ENCODE peak calls at places on chromosome 13, in seven cellular contexts. S is osteoblast, O is AG04450, L is lower leg skin, M is mesothelial cell of epicardium, B is type B pancreatic cell, U is colonic mucosa. J is an unnamed sample.

GRCh38 chr13:83752141-83752540 is 130.1 kb downstream of the SLITRK1 start:
- DNase-seq in S (no peak), O (no peak), L (no peak), M (no peak), B (no peak), U (no peak), J (no peak)

GRCh38 chr13:30874561-30874960 is 31.5 kb upstream of the MEDAG start:
- DNase-seq in S (no peak), O (no peak), L (peak), M (no peak), B (no peak), U (no peak), J (no peak)

GRCh38 chr13:38042771-38043170 is 173.2 kb upstream of the TRPC4 start:
- DNase-seq in S (peak), O (no peak), L (no peak), M (no peak), B (no peak), U (no peak), J (no peak)

GRCh38 chr13:40169476-40169875 is 497.0 kb downstream of the FOXO1 start:
- DNase-seq in S (no peak), O (no peak), L (no peak), M (no peak), B (no peak), U (no peak), J (no peak)

GRCh38 chr13:50685491-50685890 is 158.0 kb downstream of the DLEU7 start:
- DNase-seq in S (no peak), O (no peak), L (peak), M (no peak), B (no peak), U (peak), J (no peak)

GRCh38 chr13:91232716-91233115 is 114.8 kb upstream of the MIR17HG start:
- DNase-seq in S (no peak), O (no peak), L (no peak), M (no peak), B (no peak), U (no peak), J (peak)

GRCh38 chr13:114071991-114072390 is 60.4 kb downstream of the RASA3 start:
- DNase-seq in S (peak), O (no peak), L (peak), M (no peak), B (no peak), U (no peak), J (no peak)

GRCh38 chr13:110347088-110347487 is 40.0 kb downstream of the COL4A2 start:
- DNase-seq in S (no peak), O (no peak), L (no peak), M (no peak), B (no peak), U (no peak), J (no peak)

GRCh38 chr13:41973247-41973741 is 12.4 kb upstream of the VWA8 start:
- DNase-seq in S (no peak), O (no peak), L (no peak), M (no peak), B (no peak), U (no peak), J (no peak)

GRCh38 chr13:95191821-95192220 is 109.4 kb downstream of the ABCC4 start:
- DNase-seq in S (peak), O (peak), L (peak), M (peak), B (peak), U (peak), J (no peak)

GRCh38 chr13:45327253-45327954 is 13.6 kb downstream of the TPT1 start:
- DNase-seq in S (peak), O (no peak), L (no peak), M (no peak), B (no peak), U (no peak), J (no peak)

GRCh38 chr13:49649244-49649962 is 21.1 kb downstream of the ARL11 start:
- DNase-seq in S (peak), O (no peak), L (no peak), M (no peak), B (no peak), U (no peak), J (no peak)

GRCh38 chr13:81393686-81394085 is 1052.8 kb upstream of the SPRY2 start:
- DNase-seq in S (no peak), O (no peak), L (no peak), M (no peak), B (no peak), U (peak), J (no peak)

GRCh38 chr13:108270442-108270841 is 924 bp downstream of the TNFSF13B start:
- DNase-seq in S (no peak), O (no peak), L (no peak), M (no peak), B (no peak), U (no peak), J (no peak)

DNA sequence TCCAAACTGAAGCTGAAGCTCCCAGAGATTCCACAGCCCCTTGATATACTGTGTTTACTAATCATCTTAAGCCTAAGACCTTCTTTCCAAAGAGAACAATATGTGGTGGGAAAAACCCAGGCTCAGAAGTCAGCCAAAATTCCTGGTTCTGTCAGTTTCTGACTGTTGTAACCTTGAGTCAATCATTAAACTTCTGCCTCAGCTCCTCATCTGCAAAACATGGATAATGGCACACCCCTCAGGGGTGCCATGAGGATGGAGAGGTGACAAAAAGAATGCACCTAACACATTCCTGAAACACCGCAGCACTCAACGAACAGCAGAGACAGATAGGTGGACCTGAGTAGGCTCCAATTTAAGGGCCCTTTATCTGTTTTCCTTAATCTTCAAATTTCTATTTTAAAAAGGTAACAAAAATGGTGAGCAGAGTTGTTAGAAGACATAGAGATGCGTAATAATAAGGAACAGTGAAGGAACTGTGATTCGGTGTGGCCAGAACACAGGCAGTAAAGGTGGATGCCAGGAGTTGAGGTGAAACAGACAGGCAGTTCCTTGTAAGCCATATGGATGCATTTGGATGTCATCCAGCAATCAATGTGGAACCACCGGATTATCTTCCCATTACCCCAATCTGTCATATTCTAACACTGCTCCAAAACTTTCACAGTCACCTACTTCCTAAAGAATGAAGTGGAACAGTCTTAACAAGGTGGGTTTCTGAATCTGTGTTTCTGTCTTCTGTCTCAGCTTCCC is 56.6 kb upstream of the DOCK9 start:
- DNase-seq in S (no peak), O (no peak), L (no peak), M (no peak), B (no peak), U (no peak), J (peak)
- TF ChIP-seq CTCF in S (no peak), O (no peak), L (no peak), M (no peak), B (no peak), U (no peak), J (no peak)

DNA sequence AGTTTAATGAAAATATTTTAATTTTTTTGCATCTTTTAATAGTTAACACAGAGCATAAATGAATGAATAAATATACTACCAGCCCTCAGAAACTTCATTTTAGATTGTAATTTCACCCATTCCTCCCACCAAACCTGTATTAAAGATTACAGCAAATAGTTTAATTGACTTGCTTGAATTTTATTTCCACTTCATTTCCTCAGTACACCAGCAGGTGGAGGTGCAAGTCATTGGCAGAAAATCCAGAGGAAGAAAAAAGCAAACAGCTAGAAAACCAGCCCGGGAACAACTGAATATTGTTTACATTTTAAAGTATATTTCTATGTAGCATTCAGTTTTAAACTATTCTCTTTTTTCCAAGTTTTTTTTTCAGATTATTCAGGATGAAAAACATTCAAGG is 177.8 kb downstream of the OLFM4 start:
- DNase-seq in S (no peak), O (no peak), L (no peak), M (no peak), B (no peak), U (no peak), J (no peak)
- TF ChIP-seq CTCF in S (no peak), O (peak), L (no peak), M (peak), B (peak), U (peak), J (peak)

DNA sequence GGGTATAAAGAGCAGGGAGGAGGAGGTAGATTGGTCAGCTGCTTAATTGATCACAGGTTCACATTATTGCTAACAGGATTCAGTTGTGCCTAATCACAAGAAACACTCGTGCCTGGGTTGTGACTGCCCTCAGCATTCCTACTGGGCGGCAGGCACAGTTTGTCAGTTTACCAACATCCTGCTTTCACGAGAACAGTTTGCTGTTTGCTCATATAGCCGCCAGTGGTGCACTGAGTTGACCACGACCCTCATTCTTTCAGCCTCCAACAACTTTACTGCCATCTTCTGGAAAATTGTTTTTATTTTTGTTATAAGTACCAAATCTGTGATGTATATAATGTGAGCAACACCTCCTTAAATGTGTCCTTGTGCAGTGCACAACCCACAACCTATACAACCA is 16.2 kb upstream of the IFT88 start:
- DNase-seq in S (no peak), O (no peak), L (no peak), M (no peak), B (no peak), U (no peak), J (no peak)
- TF ChIP-seq CTCF in S (no peak), O (no peak), L (no peak), M (no peak), B (no peak), U (no peak), J (no peak)

GRCh38 chr13:102395174-102395573 is 6.7 kb downstream of the FGF14 start:
- DNase-seq in S (no peak), O (no peak), L (no peak), M (no peak), B (no peak), U (no peak), J (no peak)

GRCh38 chr13:102399791-102400618 is 1.8 kb downstream of the FGF14 start:
- DNase-seq in S (peak), O (no peak), L (peak), M (no peak), B (no peak), U (no peak), J (no peak)

GRCh38 chr13:102395939-102396338 is 5.9 kb downstream of the FGF14 start:
- DNase-seq in S (no peak), O (no peak), L (no peak), M (no peak), B (no peak), U (no peak), J (no peak)

GRCh38 chr13:102392810-102393209 is 9.0 kb downstream of the FGF14 start:
- DNase-seq in S (no peak), O (no peak), L (no peak), M (no peak), B (no peak), U (no peak), J (no peak)

DNA sequence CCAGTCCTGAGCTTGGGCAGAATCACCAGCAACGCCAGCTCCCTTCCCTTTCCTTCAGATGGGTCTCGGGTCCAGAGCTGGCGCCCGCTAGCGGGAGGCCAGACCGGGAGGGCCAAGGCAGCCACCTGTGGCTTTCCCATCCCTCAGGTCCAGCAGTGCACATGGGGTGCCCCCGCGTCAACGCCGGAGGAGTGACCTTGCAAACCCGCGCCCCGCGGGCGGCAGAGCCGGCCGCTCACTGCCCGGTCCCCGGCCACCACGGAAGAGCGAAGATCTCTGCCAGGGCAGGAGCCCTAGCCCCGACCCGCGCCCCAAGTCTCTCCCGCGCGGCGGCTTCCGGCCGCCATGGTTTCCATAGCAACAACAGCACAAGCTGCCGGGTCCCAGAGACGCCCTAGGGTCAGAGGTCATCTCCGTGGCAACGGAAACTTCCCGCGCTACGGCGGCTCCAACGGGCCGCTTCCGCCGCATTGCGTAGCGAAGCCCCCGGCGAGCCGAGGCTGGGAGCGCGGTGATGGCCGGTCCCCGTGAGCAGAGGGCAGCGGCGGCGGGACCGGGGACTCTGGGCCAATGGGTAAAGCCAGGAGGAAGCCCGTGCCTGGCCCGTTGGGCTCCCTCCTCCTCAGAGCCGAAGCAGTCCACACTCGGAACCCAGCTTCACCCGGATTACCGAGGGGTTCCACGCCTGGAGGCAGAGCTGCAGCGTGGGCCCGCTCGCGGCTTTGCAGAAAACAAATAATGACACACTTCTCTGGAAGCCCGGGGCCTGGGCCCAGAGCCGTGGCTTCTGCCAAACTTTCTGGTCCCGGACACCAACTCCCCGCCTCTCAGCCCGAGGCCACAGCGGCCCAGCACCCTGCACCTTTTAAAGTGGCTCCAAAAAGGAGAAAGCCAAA is 7.4 kb downstream of the FGF14 start:
- DNase-seq in S (peak), O (peak), L (peak), M (peak), B (peak), U (peak), J (peak)
- TF ChIP-seq CTCF in S (peak), O (peak), L (no peak), M (no peak), B (peak), U (no peak), J (peak)